ENCODE peak calls at places on chromosomes 1 and 21, in five cellular contexts. One of them, this sample, is unnamed.
A peak's percentile ranks its signal among the peaks of the same experiment; 100 is the strongest.

GRCh38 chr1:81758213-81758612 is 42.5 kb upstream of the ADGRL2 start:
- DNase-seq in left lung: no peak
- DNase-seq in breast epithelium: no peak
- DNase-seq in heart left ventricle: no peak
- DNase-seq in SK-N-SH: no peak
- DNase-seq in this sample: no peak

GRCh38 chr1:117367769-117368059 is 465 bp downstream of the MAN1A2 start:
- DNase-seq in left lung: no peak
- DNase-seq in breast epithelium: no peak
- DNase-seq in heart left ventricle: no peak
- DNase-seq in SK-N-SH: no peak
- DNase-seq in this sample: no peak

GRCh38 chr1:14598498-14599172 is at the start of gene KAZN:
- DNase-seq in left lung: peak; percentile 73
- DNase-seq in breast epithelium: peak; percentile 27
- DNase-seq in heart left ventricle: no peak
- DNase-seq in SK-N-SH: peak; percentile 72
- DNase-seq in this sample: no peak

GRCh38 chr1:64598100-64598571 is 128.2 kb downstream of the CACHD1 start:
- DNase-seq in left lung: no peak
- DNase-seq in breast epithelium: no peak
- DNase-seq in heart left ventricle: no peak
- DNase-seq in SK-N-SH: no peak
- DNase-seq in this sample: no peak

GRCh38 chr1:30515746-30516504 is 207.5 kb downstream of the MATN1 start:
- DNase-seq in left lung: no peak
- DNase-seq in breast epithelium: no peak
- DNase-seq in heart left ventricle: no peak
- DNase-seq in SK-N-SH: no peak
- DNase-seq in this sample: peak; percentile 50

GRCh38 chr1:21669287-21670058 is at the start of gene RAP1GAP:
- DNase-seq in left lung: no peak
- DNase-seq in breast epithelium: no peak
- DNase-seq in heart left ventricle: no peak
- DNase-seq in SK-N-SH: peak; percentile 86
- DNase-seq in this sample: peak; percentile 84

GRCh38 chr1:72724951-72725863 is 442.9 kb upstream of the NEGR1 start:
- DNase-seq in left lung: peak; percentile 42
- DNase-seq in breast epithelium: no peak
- DNase-seq in heart left ventricle: no peak
- DNase-seq in SK-N-SH: peak; percentile 16
- DNase-seq in this sample: peak; percentile 72

GRCh38 chr1:208034135-208034534 is 123.2 kb upstream of the CD34 start:
- DNase-seq in left lung: peak; percentile 61
- DNase-seq in breast epithelium: no peak
- DNase-seq in heart left ventricle: no peak
- DNase-seq in SK-N-SH: no peak
- DNase-seq in this sample: no peak

GRCh38 chr1:45953934-45954333 is 150.5 kb downstream of the MAST2 start:
- DNase-seq in left lung: no peak
- DNase-seq in breast epithelium: no peak
- DNase-seq in heart left ventricle: no peak
- DNase-seq in SK-N-SH: no peak
- DNase-seq in this sample: no peak

GRCh38 chr21:28135646-28136045 is 857.0 kb downstream of the LTN1 start:
- DNase-seq in left lung: no peak
- DNase-seq in breast epithelium: no peak
- DNase-seq in heart left ventricle: no peak
- DNase-seq in SK-N-SH: no peak
- DNase-seq in this sample: no peak

GRCh38 chr1:172002725-172003345 is 161.5 kb downstream of the DNM3 start:
- DNase-seq in left lung: no peak
- DNase-seq in breast epithelium: no peak
- DNase-seq in heart left ventricle: peak; percentile 14
- DNase-seq in SK-N-SH: peak; percentile 20
- DNase-seq in this sample: no peak

GRCh38 chr1:41498809-41499208 is 14.3 kb upstream of the EDN2 start:
- DNase-seq in left lung: no peak
- DNase-seq in breast epithelium: peak; percentile 94
- DNase-seq in heart left ventricle: peak; percentile 75
- DNase-seq in SK-N-SH: no peak
- DNase-seq in this sample: no peak

GRCh38 chr1:29478879-29479278 is 242.6 kb downstream of the PTPRU start:
- DNase-seq in left lung: no peak
- DNase-seq in breast epithelium: no peak
- DNase-seq in heart left ventricle: no peak
- DNase-seq in SK-N-SH: no peak
- DNase-seq in this sample: no peak

GRCh38 chr1:46370214-46370633 is 23.9 kb upstream of the FAAH start:
- DNase-seq in left lung: no peak
- DNase-seq in breast epithelium: no peak
- DNase-seq in heart left ventricle: no peak
- DNase-seq in SK-N-SH: no peak
- DNase-seq in this sample: no peak

GRCh38 chr1:12127206-12127810 is 39.5 kb upstream of the TNFRSF1B start:
- DNase-seq in left lung: peak; percentile 43
- DNase-seq in breast epithelium: no peak
- DNase-seq in heart left ventricle: no peak
- DNase-seq in SK-N-SH: no peak
- DNase-seq in this sample: no peak

GRCh38 chr1:241129207-241129960 is 227.6 kb downstream of the RGS7 start:
- DNase-seq in left lung: no peak
- DNase-seq in breast epithelium: no peak
- DNase-seq in heart left ventricle: no peak
- DNase-seq in SK-N-SH: no peak
- DNase-seq in this sample: no peak

GRCh38 chr1:84780000-84780716 is 89.9 kb upstream of the SSX2IP start:
- DNase-seq in left lung: no peak
- DNase-seq in breast epithelium: peak; percentile 78
- DNase-seq in heart left ventricle: no peak
- DNase-seq in SK-N-SH: no peak
- DNase-seq in this sample: no peak

GRCh38 chr1:209403921-209404320 is 179.6 kb upstream of the CAMK1G start:
- DNase-seq in left lung: no peak
- DNase-seq in breast epithelium: no peak
- DNase-seq in heart left ventricle: no peak
- DNase-seq in SK-N-SH: no peak
- DNase-seq in this sample: no peak

GRCh38 chr1:39900662-39901485 is 843 bp downstream of the MYCL start:
- DNase-seq in left lung: peak; percentile 81
- DNase-seq in breast epithelium: no peak
- DNase-seq in heart left ventricle: no peak
- DNase-seq in SK-N-SH: peak; percentile 70
- DNase-seq in this sample: no peak

GRCh38 chr1:1170215-1170890 is 3.3 kb upstream of the TTLL10 start:
- DNase-seq in left lung: peak; percentile 66
- DNase-seq in breast epithelium: no peak
- DNase-seq in heart left ventricle: no peak
- DNase-seq in SK-N-SH: no peak
- DNase-seq in this sample: peak; percentile 87

GRCh38 chr1:247456914-247457638 is 828 bp downstream of the OR2B11 start:
- DNase-seq in left lung: no peak
- DNase-seq in breast epithelium: no peak
- DNase-seq in heart left ventricle: no peak
- DNase-seq in SK-N-SH: no peak
- DNase-seq in this sample: no peak

GRCh38 chr1:204874274-204874673 is 3.6 kb downstream of the NFASC start:
- DNase-seq in left lung: no peak
- DNase-seq in breast epithelium: no peak
- DNase-seq in heart left ventricle: no peak
- DNase-seq in SK-N-SH: no peak
- DNase-seq in this sample: no peak

GRCh38 chr1:6245869-6246496 is 2.0 kb downstream of the HES3 start:
- DNase-seq in left lung: no peak
- DNase-seq in breast epithelium: no peak
- DNase-seq in heart left ventricle: no peak
- DNase-seq in SK-N-SH: peak; percentile 95
- DNase-seq in this sample: peak; percentile 78

GRCh38 chr1:162145280-162145965 is 75.9 kb downstream of the NOS1AP start:
- DNase-seq in left lung: no peak
- DNase-seq in breast epithelium: no peak
- DNase-seq in heart left ventricle: no peak
- DNase-seq in SK-N-SH: no peak
- DNase-seq in this sample: no peak

GRCh38 chr1:46527474-46528296 is 23.8 kb downstream of the KNCN start:
- DNase-seq in left lung: peak; percentile 91
- DNase-seq in breast epithelium: peak; percentile 67
- DNase-seq in heart left ventricle: peak; percentile 71
- DNase-seq in SK-N-SH: peak; percentile 90
- DNase-seq in this sample: no peak

GRCh38 chr21:36487641-36488307 is 7.9 kb upstream of the CLDN14 start:
- DNase-seq in left lung: no peak
- DNase-seq in breast epithelium: peak; percentile 50
- DNase-seq in heart left ventricle: no peak
- DNase-seq in SK-N-SH: no peak
- DNase-seq in this sample: no peak

GRCh38 chr21:36045993-36046392 is 14.3 kb downstream of the SETD4 start:
- DNase-seq in left lung: no peak
- DNase-seq in breast epithelium: no peak
- DNase-seq in heart left ventricle: no peak
- DNase-seq in SK-N-SH: no peak
- DNase-seq in this sample: no peak

GRCh38 chr1:110787328-110788071 is 85.4 kb upstream of the CD53 start:
- DNase-seq in left lung: no peak
- DNase-seq in breast epithelium: no peak
- DNase-seq in heart left ventricle: no peak
- DNase-seq in SK-N-SH: no peak
- DNase-seq in this sample: no peak

GRCh38 chr1:53729536-53730485 is 9.2 kb downstream of the GLIS1 start:
- DNase-seq in left lung: no peak
- DNase-seq in breast epithelium: no peak
- DNase-seq in heart left ventricle: no peak
- DNase-seq in SK-N-SH: no peak
- DNase-seq in this sample: no peak

GRCh38 chr21:45989355-45990048 is 7.9 kb downstream of the COL6A1 start:
- DNase-seq in left lung: peak; percentile 77
- DNase-seq in breast epithelium: no peak
- DNase-seq in heart left ventricle: peak; percentile 13
- DNase-seq in SK-N-SH: no peak
- DNase-seq in this sample: peak; percentile 93
- TF ChIP-seq CTCF in left lung: no peak
- TF ChIP-seq CTCF in breast epithelium: no peak
- TF ChIP-seq CTCF in heart left ventricle: no peak
- TF ChIP-seq CTCF in SK-N-SH: no peak
- TF ChIP-seq CTCF in this sample: no peak

GRCh38 chr1:168129933-168130332 is 6.8 kb downstream of the GPR161 start:
- DNase-seq in left lung: no peak
- DNase-seq in breast epithelium: no peak
- DNase-seq in heart left ventricle: no peak
- DNase-seq in SK-N-SH: no peak
- DNase-seq in this sample: no peak

GRCh38 chr1:168127493-168127892 is 9.2 kb downstream of the GPR161 start:
- DNase-seq in left lung: no peak
- DNase-seq in breast epithelium: no peak
- DNase-seq in heart left ventricle: no peak
- DNase-seq in SK-N-SH: no peak
- DNase-seq in this sample: no peak
- TF ChIP-seq CTCF in left lung: no peak
- TF ChIP-seq CTCF in breast epithelium: no peak
- TF ChIP-seq CTCF in heart left ventricle: no peak
- TF ChIP-seq CTCF in SK-N-SH: no peak
- TF ChIP-seq CTCF in this sample: no peak

DNA sequence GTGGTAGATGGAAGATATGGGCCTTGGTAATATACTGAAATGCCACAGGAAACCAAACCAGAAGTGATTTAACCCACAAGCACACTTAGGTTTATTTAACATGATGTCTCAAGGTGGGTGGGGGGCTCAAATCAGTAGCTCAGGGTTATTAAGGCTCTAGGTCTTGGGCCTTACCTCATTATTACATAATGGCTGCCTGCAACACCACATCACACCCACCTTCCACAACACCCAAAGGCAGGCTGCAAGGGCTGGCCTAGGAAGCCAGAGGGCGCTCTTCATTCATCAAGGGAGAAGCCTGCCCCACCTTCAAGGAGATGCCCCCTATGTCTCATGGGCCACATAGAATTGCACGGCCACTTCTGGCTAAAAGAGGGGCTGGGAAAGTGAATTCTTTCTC is 6.0 kb downstream of the TFF1 start:
- DNase-seq in left lung: no peak
- DNase-seq in breast epithelium: no peak
- DNase-seq in heart left ventricle: no peak
- DNase-seq in SK-N-SH: no peak
- DNase-seq in this sample: no peak
- TF ChIP-seq CTCF in left lung: no peak
- TF ChIP-seq CTCF in breast epithelium: no peak
- TF ChIP-seq CTCF in heart left ventricle: no peak
- TF ChIP-seq CTCF in SK-N-SH: no peak
- TF ChIP-seq CTCF in this sample: peak; percentile 21

DNA sequence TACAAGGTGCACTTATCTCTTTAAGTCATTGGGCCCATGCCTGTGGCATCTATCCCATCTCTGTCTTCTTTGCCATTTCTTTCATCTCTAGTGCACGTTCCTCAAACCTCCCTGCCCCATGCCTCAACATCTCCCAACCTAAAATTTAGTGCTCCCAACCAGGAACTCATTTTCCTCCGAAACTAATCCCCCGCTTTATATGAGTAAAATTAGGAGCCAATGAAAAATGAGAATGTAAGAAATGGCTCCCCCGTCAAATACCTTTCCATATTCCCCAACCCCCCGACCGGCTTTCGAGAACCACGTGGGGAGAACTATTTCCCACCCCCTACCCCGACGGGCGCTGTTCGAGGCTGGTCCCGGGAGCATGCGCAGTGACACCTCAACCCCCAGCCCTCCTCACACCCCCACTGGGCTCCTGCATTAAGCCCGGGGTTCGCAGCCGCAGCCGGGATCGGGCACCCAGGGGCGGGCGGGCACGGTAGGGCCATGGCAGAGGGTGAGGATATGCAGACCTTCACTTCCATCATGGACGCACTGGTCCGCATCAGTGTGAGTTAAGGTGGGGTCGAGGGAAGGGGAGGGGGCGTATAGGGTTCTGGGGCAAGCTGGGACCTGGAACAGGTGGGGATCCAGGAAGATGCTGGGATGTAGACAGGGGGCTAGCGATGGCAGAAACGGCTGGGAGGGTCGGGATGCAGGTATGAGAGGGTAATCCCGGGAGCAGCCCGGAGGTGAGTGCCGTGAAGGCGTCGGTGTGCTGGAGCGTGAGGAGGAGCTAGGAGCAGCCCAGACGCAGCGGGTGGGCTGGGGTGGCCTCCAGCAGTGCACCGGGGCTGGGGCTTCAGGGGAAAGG is at the start of gene TRIM46:
- DNase-seq in left lung: peak; percentile 83
- DNase-seq in breast epithelium: peak; percentile 17
- DNase-seq in heart left ventricle: no peak
- DNase-seq in SK-N-SH: peak; percentile 91
- DNase-seq in this sample: peak; percentile 90
- TF ChIP-seq CTCF in left lung: no peak
- TF ChIP-seq CTCF in breast epithelium: no peak
- TF ChIP-seq CTCF in heart left ventricle: no peak
- TF ChIP-seq CTCF in SK-N-SH: no peak
- TF ChIP-seq CTCF in this sample: peak; percentile 71